ENCODE peak calls at places on chromosomes 1 and 21, in five cellular contexts. L, R, A, U and C are unnamed samples.

GRCh38 chr1:115832651-115833050 is 8.3 kb downstream of the NHLH2 start:
- DNase-seq in R (no peak), L (no peak), U (no peak), A (no peak), C (no peak)

GRCh38 chr1:111677604-111678003 is 58.0 kb downstream of the RAP1A start:
- DNase-seq in A (no peak), U (no peak), R (no peak), L (no peak), C (no peak)

GRCh38 chr21:17441370-17441769 is 71.5 kb upstream of the CXADR start:
- DNase-seq in L (no peak), U (peak), A (peak), R (peak), C (peak)

GRCh38 chr1:54124472-54124871 is 28.3 kb downstream of the CDCP2 start:
- DNase-seq in U (no peak), A (no peak), R (peak), L (no peak), C (no peak)

GRCh38 chr1:71829346-71829745 is 453.0 kb downstream of the NEGR1 start:
- DNase-seq in A (no peak), U (no peak), L (no peak), R (no peak), C (no peak)

GRCh38 chr1:10338611-10339010 is 60.3 kb upstream of the PGD start:
- DNase-seq in L (no peak), R (no peak), A (no peak), U (no peak), C (no peak)

GRCh38 chr1:171742577-171742922 is 685 bp upstream of the VAMP4 start:
- DNase-seq in L (no peak), R (peak), A (peak), U (peak), C (peak)

GRCh38 chr1:12209495-12209832 is 20.4 kb upstream of the VPS13D start:
- DNase-seq in L (no peak), R (no peak), A (no peak), U (no peak), C (no peak)

GRCh38 chr1:34164510-34165381 is at the start of gene CSMD2:
- DNase-seq in L (no peak), A (peak), R (no peak), U (peak), C (peak)

GRCh38 chr1:82162526-82163420 is 362.0 kb downstream of the ADGRL2 start:
- DNase-seq in L (no peak), A (no peak), R (no peak), U (peak), C (no peak)

GRCh38 chr21:45655071-45655470 is 11.5 kb downstream of the PCBP3 start:
- DNase-seq in L (no peak), R (no peak), A (peak), U (peak), C (peak)

GRCh38 chr1:178126790-178127189 is 32.9 kb downstream of the RASAL2 start:
- DNase-seq in U (peak), A (peak), L (no peak), R (no peak), C (peak)

GRCh38 chr1:183996036-183996376 is 41.5 kb downstream of the COLGALT2 start:
- DNase-seq in U (no peak), L (no peak), R (no peak), A (no peak), C (no peak)

GRCh38 chr1:147738739-147739476 is 21.5 kb downstream of the GJA5 start:
- DNase-seq in U (no peak), A (no peak), L (peak), R (no peak), C (no peak)

GRCh38 chr1:220213381-220213983 is 58.8 kb downstream of the RAB3GAP2 start:
- DNase-seq in U (peak), L (no peak), A (peak), R (no peak), C (no peak)

GRCh38 chr21:38114717-38115333 is 142.0 kb upstream of the KCNJ15 start:
- DNase-seq in U (no peak), A (no peak), L (no peak), R (no peak), C (no peak)

GRCh38 chr21:35478096-35479080 is 429.3 kb upstream of the RUNX1 start:
- DNase-seq in R (no peak), L (no peak), U (peak), A (peak), C (no peak)

GRCh38 chr1:179984101-179984500 is 29.5 kb downstream of the CEP350 start:
- DNase-seq in U (no peak), A (no peak), R (no peak), L (no peak), C (no peak)

GRCh38 chr1:181559142-181559541 is 75.8 kb downstream of the CACNA1E start:
- DNase-seq in A (no peak), R (no peak), U (no peak), L (no peak), C (no peak)

GRCh38 chr1:7454052-7454815 is 316.9 kb upstream of the VAMP3 start:
- DNase-seq in A (peak), U (peak), R (peak), L (no peak), C (no peak)
- TF ChIP-seq CTCF in A (peak), U (peak), R (peak), L (peak), C (peak)

GRCh38 chr1:36384542-36385409 is 948 bp downstream of the STK40 start:
- DNase-seq in A (peak), R (peak), L (no peak), U (peak), C (no peak)

GRCh38 chr1:36385410-36386261 is at the start of gene STK40:
- DNase-seq in U (peak), L (peak), R (peak), A (peak), C (peak)

GRCh38 chr1:36386262-36387140 is 777 bp upstream of the STK40 start:
- DNase-seq in A (peak), U (peak), R (peak), L (peak), C (peak)

GRCh38 chr1:36389960-36390359 is 4.2 kb upstream of the STK40 start:
- DNase-seq in L (no peak), A (no peak), R (no peak), U (no peak), C (no peak)

DNA sequence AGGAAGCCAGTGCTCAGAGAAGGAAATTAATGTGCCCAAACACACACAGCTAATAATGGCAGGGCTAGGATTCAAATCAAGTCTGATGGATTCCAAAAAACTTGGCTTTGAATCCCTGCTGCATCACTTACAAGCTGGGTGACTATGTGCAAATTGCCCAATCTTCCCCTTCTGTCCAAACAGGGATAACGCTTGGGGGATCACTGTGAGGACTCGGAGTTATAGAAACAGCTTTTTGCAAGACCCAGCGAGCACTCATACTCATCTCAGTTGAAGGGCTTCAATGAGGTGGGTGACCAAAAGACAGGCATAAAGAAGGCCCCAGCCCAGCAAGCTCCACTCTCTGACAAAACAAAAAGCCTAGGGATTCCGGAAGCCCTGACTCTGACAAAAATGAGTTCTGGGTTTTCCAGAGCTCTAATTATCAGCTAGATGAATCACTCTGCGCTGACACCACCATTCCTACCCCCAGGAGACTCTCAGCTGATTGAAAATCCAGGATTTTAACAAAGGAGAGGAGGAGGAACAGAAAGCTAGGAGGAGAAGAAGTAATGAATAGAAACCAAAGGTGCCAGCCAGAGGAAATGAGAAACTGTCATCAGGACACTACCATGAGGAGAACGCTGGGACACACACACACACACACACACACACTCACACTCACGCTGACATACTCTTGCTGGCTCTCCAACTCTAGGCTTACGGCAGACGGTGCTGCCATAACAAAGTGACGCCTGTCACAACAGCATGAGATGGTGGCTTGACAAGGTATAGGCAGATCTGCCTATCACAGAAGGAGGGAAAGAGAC is 1.6 kb upstream of the STK40 start:
- DNase-seq in U (peak), A (peak), L (no peak), R (no peak), C (peak)
- H3K4me3 ChIP-seq in U (peak), A (peak), L (peak), R (peak), C (peak)

DNA sequence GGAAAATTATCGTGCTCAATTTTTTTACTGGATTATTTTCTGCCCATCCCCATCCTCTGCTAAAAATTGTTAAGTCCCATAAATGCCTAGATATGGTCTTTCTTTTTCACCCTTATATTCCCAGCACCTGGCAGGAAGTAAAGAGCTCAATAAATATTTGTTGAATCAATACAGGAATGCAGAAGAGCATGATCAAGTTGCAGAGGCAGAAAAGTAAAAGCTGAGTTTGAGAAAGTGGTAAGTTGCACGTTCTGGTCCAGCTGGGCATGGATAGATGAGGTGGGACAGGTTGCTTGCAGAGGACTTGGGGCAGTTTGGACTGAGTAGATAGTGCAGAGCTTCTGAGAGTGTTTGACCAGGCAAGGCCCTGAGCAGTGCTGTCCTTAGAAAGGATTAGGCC is 40.1 kb downstream of the ZNF281 start:
- DNase-seq in R (no peak), U (no peak), L (no peak), A (no peak), C (no peak)
- TF ChIP-seq CTCF in R (no peak), U (no peak), L (no peak), A (no peak), C (no peak)

GRCh38 chr1:200040516-200041138 is 13.1 kb downstream of the NR5A2 start:
- DNase-seq in L (no peak), R (no peak), A (no peak), U (peak), C (peak)
- H3K4me3 ChIP-seq in L (peak), R (peak), A (no peak), U (peak), C (no peak)

GRCh38 chr1:85582687-85583354 is 2.3 kb downstream of the CCN1 start:
- DNase-seq in A (peak), L (peak), R (no peak), U (peak), C (peak)
- TF ChIP-seq CTCF in A (no peak), L (no peak), R (no peak), U (no peak), C (peak)

GRCh38 chr1:22141948-22142314 is 966 bp downstream of the WNT4 start:
- DNase-seq in R (no peak), A (no peak), L (no peak), U (no peak), C (peak)
- H3K4me3 ChIP-seq in R (peak), A (no peak), L (peak), U (no peak), C (no peak)